ENCODE peak calls at places on chromosomes 16 and 17, in four cellular contexts. F is T-helper 9 cell, I is ascending aorta, U is HTR-8/SVneo. J is an unnamed sample.

GRCh38 chr16:50585331-50585776 is 37.2 kb downstream of the NKD1 start:
- DNase-seq in F (no peak), I (no peak), U (no peak), J (peak)

GRCh38 chr16:25110392-25110947 is 1.1 kb upstream of the LCMT1 start:
- DNase-seq in F (no peak), I (no peak), U (no peak), J (no peak)

GRCh38 chr17:30235386-30236296 is at the start of gene SLC6A4:
- DNase-seq in F (no peak), I (no peak), U (no peak), J (peak)

GRCh38 chr16:4957420-4957719 is 760 bp upstream of the SEC14L5 start:
- DNase-seq in F (no peak), I (no peak), U (no peak), J (no peak)

GRCh38 chr17:71084838-71085237 is 915.5 kb downstream of the KCNJ2 start:
- DNase-seq in F (no peak), I (no peak), U (no peak), J (no peak)

GRCh38 chr16:24044467-24044866 is 208.7 kb downstream of the PRKCB start:
- DNase-seq in F (no peak), I (no peak), U (no peak), J (no peak)

GRCh38 chr16:57563761-57564160 is 21.3 kb downstream of the ADGRG5 start:
- DNase-seq in F (no peak), I (no peak), U (no peak), J (no peak)

GRCh38 chr17:59425085-59425901 is 93.8 kb downstream of the YPEL2 start:
- DNase-seq in F (no peak), I (no peak), U (no peak), J (peak)

GRCh38 chr16:85423186-85423550 is 190.0 kb upstream of the GSE1 start:
- DNase-seq in F (no peak), I (no peak), U (no peak), J (no peak)

GRCh38 chr17:47917581-47917980 is 21.5 kb downstream of the SP2 start:
- DNase-seq in F (no peak), I (no peak), U (no peak), J (no peak)

GRCh38 chr16:12089492-12090161 is 113.1 kb downstream of the SNX29 start:
- DNase-seq in F (peak), I (peak), U (peak), J (peak)